ENCODE peak calls at places on chromosomes 4 and X, in ten cellular contexts. A is mucosa of descending colon; O is OCI-LY7; I is D721Med; Q is progenitor cell of endocrine pancreas; X is Karpas-422; R is glomerular endothelial cell; E is psoas muscle; Z is upper lobe of right lung; L is stimulated activated CD4-positive, alpha-beta T cell treated with anti-CD3 and anti-CD28 coated beads, Interleukin-2, amount 100 ng/mL, for 4 hours. D is an unnamed sample.

GRCh38 chr4:6236816-6237390 is 32.7 kb upstream of the WFS1 start:
- DNase-seq in A (no peak), O (no peak), I (no peak), Q (no peak), X (no peak), R (no peak), E (no peak), Z (peak; percentile 40), L (no peak), D (no peak)

GRCh38 chr4:123495530-123495929 is 98.9 kb downstream of the SPRY1 start:
- DNase-seq in A (no peak), O (no peak), I (no peak), Q (no peak), X (no peak), R (no peak), E (peak; percentile 63), Z (no peak), L (no peak), D (no peak)

GRCh38 chr4:185016946-185017797 is 1.1 kb upstream of the HELT start:
- DNase-seq in A (no peak), O (no peak), I (no peak), Q (no peak), X (no peak), R (no peak), E (no peak), Z (no peak), L (no peak), D (peak; percentile 38)

GRCh38 chr4:2688281-2688680 is 67.9 kb downstream of the TNIP2 start:
- DNase-seq in A (no peak), O (no peak), I (no peak), Q (no peak), X (no peak), R (no peak), E (no peak), Z (no peak), L (no peak), D (no peak)

GRCh38 chr4:79141530-79141929 is 184.3 kb downstream of the NAA11 start:
- DNase-seq in A (no peak), O (no peak), I (no peak), Q (peak; percentile 54), X (no peak), R (no peak), E (no peak), Z (no peak), L (no peak), D (peak; percentile 33)

GRCh38 chr4:173521474-173522159 is 8.4 kb downstream of the HAND2 start:
- DNase-seq in A (no peak), O (no peak), I (no peak), Q (no peak), X (no peak), R (no peak), E (no peak), Z (no peak), L (no peak), D (no peak)

GRCh38 chrX:19800821-19801220 is 86.6 kb downstream of the SH3KBP1 start:
- DNase-seq in A (no peak), O (peak; percentile 29), I (no peak), Q (no peak), X (no peak), R (no peak), E (no peak), Z (no peak), L (no peak), D (no peak)

GRCh38 chr4:165027762-165028402 is 3.9 kb upstream of the TRIM60 start:
- DNase-seq in A (no peak), O (no peak), I (no peak), Q (no peak), X (peak; percentile 16), R (no peak), E (no peak), Z (no peak), L (no peak), D (no peak)

GRCh38 chr4:1318488-1319213 is 28.4 kb upstream of the UVSSA start:
- DNase-seq in A (peak; percentile 17), O (no peak), I (no peak), Q (no peak), X (no peak), R (no peak), E (peak; percentile 27), Z (peak; percentile 51), L (no peak), D (no peak)

GRCh38 chrX:19791562-19791961 is 95.8 kb downstream of the SH3KBP1 start:
- DNase-seq in A (no peak), O (no peak), I (no peak), Q (no peak), X (no peak), R (no peak), E (no peak), Z (no peak), L (no peak), D (no peak)

GRCh38 chr4:47031713-47032404 is 492 bp downstream of the GABRB1 start:
- DNase-seq in A (peak; percentile 21), O (no peak), I (no peak), Q (peak; percentile 9), X (no peak), R (no peak), E (no peak), Z (no peak), L (no peak), D (no peak)

GRCh38 chr4:74112399-74113090 is 13.6 kb upstream of the CXCL2 start:
- DNase-seq in A (no peak), O (no peak), I (no peak), Q (no peak), X (no peak), R (no peak), E (no peak), Z (no peak), L (no peak), D (no peak)

GRCh38 chr4:23788460-23788859 is 101.4 kb downstream of the PPARGC1A start:
- DNase-seq in A (no peak), O (no peak), I (no peak), Q (no peak), X (no peak), R (no peak), E (no peak), Z (no peak), L (no peak), D (peak; percentile 10)

GRCh38 chr4:122702939-122703338 is 29.6 kb upstream of the BBS12 start:
- DNase-seq in A (peak; percentile 44), O (no peak), I (no peak), Q (no peak), X (no peak), R (no peak), E (no peak), Z (no peak), L (no peak), D (no peak)

GRCh38 chr4:38387348-38387747 is 276.7 kb upstream of the KLF3 start:
- DNase-seq in A (no peak), O (no peak), I (no peak), Q (no peak), X (no peak), R (no peak), E (peak; percentile 64), Z (peak; percentile 74), L (no peak), D (no peak)

GRCh38 chr4:123159479-123159878 is 237.1 kb upstream of the NUDT6 start:
- DNase-seq in A (no peak), O (no peak), I (no peak), Q (no peak), X (no peak), R (no peak), E (no peak), Z (no peak), L (no peak), D (no peak)

GRCh38 chr4:31539279-31540074 is 819.3 kb downstream of the PCDH7 start:
- DNase-seq in A (no peak), O (no peak), I (no peak), Q (no peak), X (no peak), R (no peak), E (peak; percentile 40), Z (no peak), L (no peak), D (no peak)

GRCh38 chr4:37815591-37815990 is 10.9 kb upstream of the PGM2 start:
- DNase-seq in A (no peak), O (no peak), I (no peak), Q (no peak), X (no peak), R (no peak), E (no peak), Z (no peak), L (no peak), D (no peak)

GRCh38 chr4:115219315-115219840 is 106.0 kb upstream of the NDST4 start:
- DNase-seq in A (no peak), O (no peak), I (no peak), Q (no peak), X (no peak), R (no peak), E (no peak), Z (no peak), L (no peak), D (peak; percentile 26)

GRCh38 chr4:173735055-173735454 is 205.0 kb upstream of the HAND2 start:
- DNase-seq in A (no peak), O (no peak), I (no peak), Q (no peak), X (no peak), R (no peak), E (no peak), Z (no peak), L (no peak), D (no peak)

GRCh38 chrX:9310596-9310995 is 154.3 kb upstream of the TBL1X start:
- DNase-seq in A (no peak), O (no peak), I (no peak), Q (no peak), X (no peak), R (no peak), E (no peak), Z (no peak), L (no peak), D (no peak)

GRCh38 chr4:145580906-145581305 is 38.3 kb upstream of the MMAA start:
- DNase-seq in A (no peak), O (no peak), I (no peak), Q (no peak), X (no peak), R (no peak), E (no peak), Z (no peak), L (no peak), D (no peak)

GRCh38 chr4:144174401-144175067 is 34.0 kb upstream of the GYPA start:
- DNase-seq in A (no peak), O (peak; percentile 54), I (no peak), Q (no peak), X (peak; percentile 86), R (peak; percentile 64), E (no peak), Z (no peak), L (peak; percentile 4), D (peak; percentile 71)

GRCh38 chrX:46673596-46673995 is 85.3 kb downstream of the SLC9A7 start:
- DNase-seq in A (no peak), O (no peak), I (no peak), Q (no peak), X (no peak), R (no peak), E (no peak), Z (no peak), L (no peak), D (no peak)

GRCh38 chr4:122772311-122772710 is 39.8 kb downstream of the BBS12 start:
- DNase-seq in A (no peak), O (no peak), I (no peak), Q (no peak), X (no peak), R (no peak), E (no peak), Z (no peak), L (no peak), D (no peak)

GRCh38 chrX:9114245-9114644 is 80.3 kb upstream of the FAM9B start:
- DNase-seq in A (no peak), O (no peak), I (no peak), Q (no peak), X (no peak), R (no peak), E (no peak), Z (no peak), L (no peak), D (no peak)

GRCh38 chr4:8281519-8282133 is 12.1 kb downstream of the HTRA3 start:
- DNase-seq in A (peak; percentile 50), O (no peak), I (no peak), Q (no peak), X (no peak), R (no peak), E (peak; percentile 89), Z (no peak), L (no peak), D (no peak)

GRCh38 chrX:153769865-153770605 is 6.0 kb downstream of the PLXNB3 start:
- DNase-seq in A (no peak), O (no peak), I (no peak), Q (no peak), X (no peak), R (no peak), E (peak; percentile 33), Z (peak; percentile 37), L (no peak), D (no peak)